ENCODE peak calls at places on chromosomes 2 and 18, in four cellular contexts. B is lower lobe of right lung, A is upper lobe of right lung, U is aorta. G is an unnamed sample. For H3K4me1 and H3K27me3, the result is how much of the 10 kb centered on the place peaks cover.

GRCh38 chr2:107635883-107636282 is 190.8 kb upstream of the RGPD4 start:
- DNase-seq in B (no peak), A (no peak), U (no peak), G (no peak)

GRCh38 chr2:70523996-70524965 is 29.3 kb downstream of the TGFA start:
- DNase-seq in B (peak), A (peak), U (peak), G (no peak)

GRCh38 chr18:59265246-59266018 is 7.8 kb downstream of the RAX start:
- DNase-seq in B (no peak), A (no peak), U (no peak), G (no peak)

GRCh38 chr2:86223682-86224560 is 24.7 kb downstream of the MRPL35 start:
- DNase-seq in B (no peak), A (no peak), U (no peak), G (no peak)

GRCh38 chr2:47950340-47951280 is 44.3 kb upstream of the FBXO11 start:
- DNase-seq in B (no peak), A (no peak), U (no peak), G (no peak)

GRCh38 chr2:5373200-5373599 is 319.0 kb upstream of the SOX11 start:
- DNase-seq in B (no peak), A (no peak), U (no peak), G (no peak)

GRCh38 chr2:72917875-72918660 is 749 bp downstream of the EMX1 start:
- DNase-seq in B (no peak), A (no peak), U (peak), G (peak)

GRCh38 chr18:10417679-10418078 is 36.8 kb upstream of the APCDD1 start:
- DNase-seq in B (no peak), A (no peak), U (no peak), G (no peak)

GRCh38 chr2:195683174-195683573 is 26.1 kb downstream of the SLC39A10 start:
- DNase-seq in B (no peak), A (no peak), U (no peak), G (no peak)

GRCh38 chr18:31687529-31687928 is 3.1 kb upstream of the B4GALT6 start:
- DNase-seq in B (no peak), A (no peak), U (no peak), G (no peak)

GRCh38 chr2:215421859-215422461 is 13.9 kb downstream of the FN1 start:
- DNase-seq in B (no peak), A (no peak), U (no peak), G (no peak)

GRCh38 chr2:173427887-173428683 is 73.4 kb downstream of the CDCA7 start:
- DNase-seq in B (no peak), A (no peak), U (no peak), G (no peak)

GRCh38 chr2:164661349-164661748 is 40.1 kb upstream of the GRB14 start:
- DNase-seq in B (no peak), A (no peak), U (no peak), G (no peak)

GRCh38 chr2:168685619-168686453 is 116.6 kb upstream of the NOSTRIN start:
- DNase-seq in B (no peak), A (no peak), U (no peak), G (no peak)

GRCh38 chr2:159468257-159468656 is 148.1 kb downstream of the BAZ2B start:
- DNase-seq in B (no peak), A (no peak), U (no peak), G (no peak)

GRCh38 chr2:183868707-183869106 is 729.6 kb upstream of the ZNF804A start:
- DNase-seq in B (no peak), A (no peak), U (no peak), G (no peak)

GRCh38 chr2:80548469-80548868 is 243.9 kb upstream of the LRRTM1 start:
- DNase-seq in B (no peak), A (no peak), U (no peak), G (no peak)

GRCh38 chr2:167732251-167732788 is 515.1 kb downstream of the STK39 start:
- DNase-seq in B (no peak), A (no peak), U (no peak), G (no peak)

GRCh38 chr2:135744761-135745314 is 3.2 kb downstream of the UBXN4 start:
- DNase-seq in B (no peak), A (no peak), U (no peak), G (no peak)

GRCh38 chr2:122056853-122057252 is 301.4 kb downstream of the TSN start:
- DNase-seq in B (no peak), A (no peak), U (no peak), G (no peak)

GRCh38 chr2:227222292-227222691 is 57.9 kb downstream of the COL4A3 start:
- DNase-seq in B (no peak), A (no peak), U (no peak), G (no peak)

GRCh38 chr2:150274108-150274507 is 213.4 kb downstream of the RND3 start:
- DNase-seq in B (no peak), A (no peak), U (no peak), G (no peak)

GRCh38 chr2:168156661-168157060 is 90.7 kb downstream of the STK39 start:
- DNase-seq in B (no peak), A (no peak), U (no peak), G (no peak)

GRCh38 chr18:76491436-76491800 is 3.6 kb downstream of the ZNF516 start:
- DNase-seq in B (peak), A (peak), U (peak), G (peak)

GRCh38 chr2:216882876-216883275 is 23.0 kb upstream of the TNP1 start:
- DNase-seq in B (no peak), A (no peak), U (no peak), G (no peak)

GRCh38 chr2:166334800-166335199 is 40.9 kb downstream of the SCN9A start:
- DNase-seq in B (no peak), A (no peak), U (no peak), G (no peak)

GRCh38 chr2:76711490-76711889 is 810.7 kb downstream of the LRRTM4 start:
- DNase-seq in B (no peak), A (no peak), U (no peak), G (no peak)

GRCh38 chr2:96325884-96326255 is 753 bp downstream of the ITPRIPL1 start:
- DNase-seq in B (no peak), A (no peak), U (no peak), G (peak)

GRCh38 chr2:134240061-134240460 is 13.8 kb upstream of the MGAT5 start:
- DNase-seq in B (no peak), A (no peak), U (no peak), G (no peak)

GRCh38 chr2:220078439-220078838 is 451.0 kb downstream of the SLC4A3 start:
- DNase-seq in B (no peak), A (no peak), U (no peak), G (no peak)
- H3K4me1 ChIP-seq in B (under half), A (under half), U (under half), G (under half)

DNA sequence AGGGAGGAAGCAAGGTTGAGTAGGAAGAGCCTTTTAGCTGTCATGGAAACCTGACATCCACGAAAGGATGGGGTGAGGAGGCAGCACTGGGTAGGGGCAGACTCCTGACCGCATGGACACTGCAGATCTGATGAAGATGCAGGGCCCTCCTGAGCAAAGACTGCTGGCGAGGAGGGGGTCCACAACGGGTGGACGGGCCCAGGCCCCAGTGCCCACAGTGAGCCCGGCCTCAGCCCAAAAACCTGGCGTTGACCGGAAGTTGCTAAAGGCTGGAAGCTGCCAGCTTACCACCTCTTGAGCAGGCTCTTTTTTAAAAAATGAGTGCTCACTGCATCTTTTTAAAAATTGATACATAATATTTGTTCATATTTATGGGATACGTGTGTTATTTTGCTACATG is 247.3 kb downstream of the SH3BP4 start:
- DNase-seq in B (no peak), A (no peak), U (no peak), G (no peak)
- H3K27me3 ChIP-seq in B (under half), A (under half), U (under half), G (under half)

DNA sequence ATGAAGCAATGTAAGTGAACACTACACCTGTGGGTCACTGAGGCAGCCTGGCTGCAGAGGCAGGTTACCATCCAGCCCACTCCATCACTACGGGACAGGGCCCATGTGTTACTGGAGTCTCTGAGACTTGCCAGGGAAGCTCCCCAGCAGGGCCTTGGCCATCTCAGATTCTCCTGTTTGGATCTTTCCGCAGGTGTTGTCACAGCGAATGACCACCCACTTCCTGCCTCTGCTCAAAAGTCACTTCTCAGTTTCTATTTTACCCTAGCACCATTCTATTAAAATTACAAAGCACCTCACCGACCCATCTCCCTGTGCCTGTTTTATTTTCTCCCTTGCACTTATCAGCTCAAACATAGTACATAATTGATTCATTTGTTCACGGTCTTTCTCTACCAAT is 34.5 kb upstream of the L3MBTL4 start:
- DNase-seq in B (no peak), A (no peak), U (no peak), G (no peak)
- H3K27ac ChIP-seq in B (no peak), A (no peak), U (no peak), G (no peak)

GRCh38 chr2:144081272-144081671 is 438.6 kb downstream of the ZEB2 start:
- DNase-seq in B (no peak), A (no peak), U (no peak), G (no peak)

GRCh38 chr2:144078802-144079386 is 441.0 kb downstream of the ZEB2 start:
- DNase-seq in B (no peak), A (no peak), U (no peak), G (no peak)

GRCh38 chr2:144078091-144078490 is 441.8 kb downstream of the ZEB2 start:
- DNase-seq in B (no peak), A (no peak), U (no peak), G (no peak)

GRCh38 chr2:144082327-144082726 is 437.6 kb downstream of the ZEB2 start:
- DNase-seq in B (no peak), A (no peak), U (no peak), G (no peak)

DNA sequence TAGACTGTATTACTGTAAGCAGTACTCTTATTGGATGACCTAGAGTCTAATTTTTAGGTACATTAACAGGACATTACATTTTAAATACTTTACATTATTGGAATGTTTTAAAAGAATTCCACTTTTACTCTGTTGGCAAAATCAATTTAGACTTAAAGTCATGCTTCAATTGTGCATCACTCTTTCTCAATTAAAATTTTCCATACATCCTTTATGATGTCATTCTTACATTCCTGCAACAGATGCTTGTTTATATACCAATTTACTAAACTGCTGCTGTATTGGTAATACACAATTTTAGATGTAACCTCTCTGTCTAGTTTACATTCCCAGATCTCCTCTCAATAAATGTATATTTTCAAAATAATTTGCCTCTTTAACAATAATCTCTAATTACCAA is 440.1 kb downstream of the ZEB2 start:
- DNase-seq in B (no peak), A (no peak), U (no peak), G (no peak)
- H3K4me1 ChIP-seq in B (under half), A (under half), U (under half), G (under half)